ENCODE peak calls at places on chromosome 5, in four cellular contexts. P, V, R and M are unnamed samples.

GRCh38 chr5:17443333-17444125 is 54.5 kb upstream of the TAF11L2 start:
- DNase-seq in V (peak), R (no peak), P (no peak), M (no peak)

GRCh38 chr5:163347671-163348070 is 89.7 kb upstream of the CCNG1 start:
- DNase-seq in V (peak), P (peak), R (peak), M (peak)

GRCh38 chr5:71893451-71893850 is 174.4 kb downstream of the CARTPT start:
- DNase-seq in R (no peak), P (no peak), V (no peak), M (no peak)

GRCh38 chr5:173707392-173707791 is 90.9 kb upstream of the BOD1 start:
- DNase-seq in R (no peak), P (no peak), V (no peak), M (no peak)

GRCh38 chr5:140401362-140402257 is at the start of gene ANKHD1:
- DNase-seq in V (peak), R (peak), P (peak), M (peak)

GRCh38 chr5:170297589-170298462 is at the start of gene LCP2:
- DNase-seq in P (no peak), R (no peak), V (no peak), M (no peak)

GRCh38 chr5:132026516-132027008 is 15.1 kb upstream of the ACSL6 start:
- DNase-seq in R (no peak), P (no peak), V (no peak), M (no peak)

GRCh38 chr5:62182802-62183201 is 123.2 kb upstream of the KIF2A start:
- DNase-seq in R (no peak), P (no peak), V (no peak), M (no peak)

GRCh38 chr5:172133359-172134029 is 54.5 kb downstream of the STK10 start:
- DNase-seq in P (no peak), V (no peak), R (no peak), M (no peak)

GRCh38 chr5:156479864-156480263 is 152.9 kb downstream of the SGCD start:
- DNase-seq in R (no peak), P (no peak), V (no peak), M (no peak)

GRCh38 chr5:164255598-164256213 is 750.3 kb downstream of the MAT2B start:
- DNase-seq in V (no peak), R (no peak), P (no peak), M (no peak)

GRCh38 chr5:132053483-132053882 is 7.0 kb upstream of the IL3 start:
- DNase-seq in R (no peak), P (no peak), V (no peak), M (no peak)

GRCh38 chr5:10123254-10123989 is 126.3 kb downstream of the ATPSCKMT start:
- DNase-seq in V (no peak), P (no peak), R (no peak), M (no peak)

GRCh38 chr5:144230806-144231205 is 60.1 kb downstream of the KCTD16 start:
- DNase-seq in R (no peak), V (no peak), P (no peak), M (no peak)

GRCh38 chr5:82111191-82111590 is 139.4 kb downstream of the ATG10 start:
- DNase-seq in P (no peak), V (peak), R (no peak), M (no peak)

GRCh38 chr5:95238560-95239325 is 46.2 kb downstream of the MCTP1 start:
- DNase-seq in P (no peak), R (no peak), V (peak), M (no peak)

GRCh38 chr5:132013006-132013689 is 1.7 kb upstream of the ACSL6 start:
- DNase-seq in V (no peak), P (no peak), R (no peak), M (no peak)

GRCh38 chr5:14305045-14305444 is 161.9 kb downstream of the TRIO start:
- DNase-seq in V (peak), P (no peak), R (no peak), M (no peak)

GRCh38 chr5:43555895-43556606 is 826 bp downstream of the PAIP1 start:
- DNase-seq in R (no peak), V (peak), P (peak), M (no peak)

GRCh38 chr5:75185763-75186162 is 50.9 kb downstream of the ANKRD31 start:
- DNase-seq in R (no peak), P (no peak), V (no peak), M (no peak)

GRCh38 chr5:173486826-173487225 is 129.6 kb downstream of the BOD1 start:
- DNase-seq in V (no peak), P (no peak), R (no peak), M (no peak)

GRCh38 chr5:168726342-168726741 is 147.2 kb upstream of the PANK3 start:
- DNase-seq in V (no peak), P (no peak), R (no peak), M (no peak)

GRCh38 chr5:141234109-141234508 is 11.0 kb downstream of the PCDHB14 start:
- DNase-seq in R (no peak), V (peak), P (no peak), M (no peak)

GRCh38 chr5:65790371-65791163 is 68.6 kb downstream of the NLN start:
- DNase-seq in P (no peak), V (no peak), R (no peak), M (no peak)

GRCh38 chr5:115377468-115378217 is 81.2 kb upstream of the CCDC112 start:
- DNase-seq in P (peak), V (no peak), R (no peak), M (peak)

GRCh38 chr5:124263172-124263571 is 483.3 kb downstream of the ZNF608 start:
- DNase-seq in V (no peak), R (no peak), P (no peak), M (no peak)

GRCh38 chr5:38319486-38319885 is 61.1 kb downstream of the EGFLAM start:
- DNase-seq in P (no peak), R (no peak), V (no peak), M (no peak)

GRCh38 chr5:56840597-56840996 is 25.2 kb downstream of the MAP3K1 start:
- DNase-seq in V (no peak), P (no peak), R (no peak), M (peak)

GRCh38 chr5:170739446-170739845 is 44.1 kb upstream of the GABRP start:
- DNase-seq in P (no peak), R (no peak), V (no peak), M (no peak)

GRCh38 chr5:176402684-176403083 is 13.7 kb downstream of the CLTB start:
- DNase-seq in V (no peak), R (no peak), P (no peak), M (no peak)

GRCh38 chr5:125659316-125660071 is 763.7 kb upstream of the GRAMD2B start:
- DNase-seq in R (no peak), V (no peak), P (no peak), M (no peak)

GRCh38 chr5:133867341-133867740 is 101.1 kb downstream of the C5orf15 start:
- DNase-seq in P (no peak), R (no peak), V (no peak), M (no peak)

GRCh38 chr5:112415552-112415951 is 3.5 kb downstream of the EPB41L4A start:
- DNase-seq in R (no peak), V (no peak), P (no peak), M (no peak)

GRCh38 chr5:4233671-4234070 is 638.0 kb downstream of the IRX1 start:
- DNase-seq in P (no peak), R (peak), V (no peak), M (no peak)

GRCh38 chr5:66741394-66741793 is 145.2 kb downstream of the MAST4 start:
- DNase-seq in P (no peak), R (no peak), V (no peak), M (no peak)

GRCh38 chr5:88663793-88664216 is 219.2 kb downstream of the MEF2C start:
- DNase-seq in P (no peak), R (no peak), V (no peak), M (no peak)

GRCh38 chr5:125042243-125042887 is 295.9 kb upstream of the ZNF608 start:
- DNase-seq in R (no peak), P (no peak), V (no peak), M (no peak)

GRCh38 chr5:66517361-66517760 is 78.8 kb upstream of the MAST4 start:
- DNase-seq in P (no peak), R (no peak), V (no peak), M (no peak)

GRCh38 chr5:431001-431710 is 11.8 kb upstream of the EXOC3 start:
- DNase-seq in P (peak), R (peak), V (peak), M (no peak)
- TF ChIP-seq POLR2AphosphoS5 in P (no peak), R (no peak), V (no peak), M (peak)

GRCh38 chr5:165404917-165405316 is 1899.5 kb downstream of the MAT2B start:
- DNase-seq in R (no peak), P (no peak), V (no peak), M (no peak)

GRCh38 chr5:165405340-165405739 is 1899.9 kb downstream of the MAT2B start:
- DNase-seq in V (no peak), R (no peak), P (no peak), M (no peak)

GRCh38 chr5:165410476-165410875 is 1905.1 kb downstream of the MAT2B start:
- DNase-seq in V (no peak), R (no peak), P (no peak), M (no peak)

DNA sequence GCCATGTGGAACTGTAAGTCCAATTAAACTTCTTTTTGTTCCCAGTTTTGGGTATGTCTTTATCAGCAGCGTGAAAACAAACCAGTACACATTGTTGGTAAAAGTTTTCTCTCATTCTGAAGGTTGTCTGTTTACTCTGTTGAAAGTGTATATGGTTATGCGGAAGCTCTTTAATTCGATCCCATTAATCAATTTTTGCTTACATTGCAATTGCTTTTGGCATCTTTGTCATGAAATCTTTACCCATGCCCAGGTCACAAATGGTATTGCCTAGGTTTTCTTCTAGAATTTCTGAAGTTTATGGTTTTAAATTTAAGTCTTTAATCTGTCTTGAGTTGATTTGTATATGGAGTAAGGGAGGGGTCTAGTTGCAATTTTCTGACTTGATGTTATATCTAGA is 1901.9 kb downstream of the MAT2B start:
- DNase-seq in P (no peak), V (no peak), R (no peak), M (no peak)
- TF ChIP-seq EGR1 in P (no peak), V (no peak), R (no peak), M (no peak)

GRCh38 chr5:142823176-142823575 is 53.0 kb downstream of the ARHGAP26 start:
- DNase-seq in P (no peak), R (no peak), V (no peak), M (no peak)

GRCh38 chr5:142819816-142820215 is 49.6 kb downstream of the ARHGAP26 start:
- DNase-seq in P (no peak), R (no peak), V (no peak), M (no peak)

GRCh38 chr5:142821027-142821732 is 51.0 kb downstream of the ARHGAP26 start:
- DNase-seq in P (no peak), R (no peak), V (no peak), M (no peak)

GRCh38 chr5:142820447-142820846 is 50.3 kb downstream of the ARHGAP26 start:
- DNase-seq in P (no peak), R (no peak), V (no peak), M (no peak)

GRCh38 chr5:142821733-142822487 is 51.7 kb downstream of the ARHGAP26 start:
- DNase-seq in P (peak), R (no peak), V (peak), M (no peak)
- TF ChIP-seq POLR2AphosphoS5 in P (peak), R (no peak), V (no peak), M (no peak)

GRCh38 chr5:138469540-138470321 is 4.5 kb downstream of the EGR1 start:
- DNase-seq in P (peak), R (peak), V (peak), M (no peak)
- TF ChIP-seq EGR1 in P (no peak), R (no peak), V (peak), M (no peak)

DNA sequence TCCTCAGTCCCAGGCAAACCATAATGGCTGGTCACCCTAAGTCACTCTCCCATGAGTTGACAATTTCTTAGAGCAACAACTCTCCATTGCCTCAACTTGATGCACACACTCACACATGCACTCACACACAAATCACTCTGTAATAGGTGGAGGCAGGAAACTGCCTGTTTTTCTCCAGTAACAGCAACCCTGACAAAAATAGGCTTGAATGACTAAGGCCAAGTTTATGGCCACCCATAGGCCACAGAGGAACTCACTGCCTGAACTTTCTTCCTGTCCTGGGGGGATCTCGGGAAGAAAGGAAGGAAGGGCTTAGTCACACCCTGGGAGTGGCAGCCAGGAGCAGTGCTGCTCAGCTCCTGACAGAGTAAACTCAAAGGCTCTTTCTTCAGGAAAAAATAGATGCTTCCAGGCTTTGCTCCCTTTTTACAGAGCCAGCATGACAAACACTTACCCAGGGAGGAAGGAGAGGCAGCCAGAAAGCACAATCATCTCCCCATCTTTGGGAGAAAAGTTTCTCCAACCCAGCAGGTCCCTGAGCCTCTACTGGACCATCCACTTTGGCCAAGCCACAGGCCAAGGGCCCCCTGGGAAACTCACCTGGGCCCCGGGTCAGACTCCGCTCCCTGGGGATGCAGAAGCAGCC is 368 bp downstream of the SH3TC2 start:
- DNase-seq in V (peak), R (no peak), P (peak), M (no peak)
- TF ChIP-seq POLR2AphosphoS5 in V (no peak), R (no peak), P (peak), M (no peak)

DNA sequence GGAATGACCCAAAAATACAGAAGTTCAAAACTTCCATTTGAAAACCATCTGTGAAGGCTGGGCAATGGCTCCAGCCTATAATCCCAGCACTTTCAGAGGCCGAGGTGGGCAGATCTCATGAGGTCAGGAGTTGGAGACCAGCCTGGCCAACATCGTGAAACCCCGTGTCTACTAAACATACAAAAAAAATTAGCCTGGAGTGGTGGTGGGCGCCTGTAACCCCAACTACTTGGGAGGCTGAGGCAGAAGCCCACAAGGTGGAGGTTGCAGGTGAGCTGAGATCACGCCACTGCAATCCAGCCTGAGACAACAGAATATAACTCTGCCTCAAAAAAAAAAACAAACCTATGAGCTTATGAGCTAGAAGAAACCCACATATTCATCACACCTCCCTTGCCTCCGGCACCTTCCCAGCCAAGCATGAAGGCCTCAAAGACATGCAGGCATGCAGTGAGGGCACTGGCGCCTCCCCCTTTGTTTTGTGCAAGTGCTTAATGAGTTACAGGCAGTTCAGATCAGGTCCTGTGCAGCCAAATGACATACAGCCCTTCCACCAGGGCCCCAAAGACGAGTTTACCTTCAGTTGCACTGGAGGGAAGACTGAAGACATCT is 9.9 kb downstream of the HNRNPH1 start:
- DNase-seq in R (no peak), P (no peak), V (no peak), M (no peak)
- TF ChIP-seq EGR1 in R (no peak), P (no peak), V (no peak), M (no peak)

GRCh38 chr5:33841829-33842228 is 50.0 kb downstream of the ADAMTS12 start:
- DNase-seq in P (no peak), R (no peak), V (no peak), M (no peak)
- TF ChIP-seq POLR2AphosphoS5 in P (no peak), R (no peak), V (no peak), M (no peak)

GRCh38 chr5:102815560-102816324 is 60.6 kb downstream of the PAM start:
- DNase-seq in V (no peak), R (no peak), P (no peak), M (no peak)

GRCh38 chr5:102809033-102809432 is 53.9 kb downstream of the PAM start:
- DNase-seq in R (no peak), P (no peak), V (no peak), M (no peak)

GRCh38 chr5:102815084-102815483 is 60.0 kb downstream of the PAM start:
- DNase-seq in V (no peak), P (no peak), R (no peak), M (no peak)

GRCh38 chr5:102813740-102814139 is 58.6 kb downstream of the PAM start:
- DNase-seq in R (no peak), P (no peak), V (no peak), M (no peak)

DNA sequence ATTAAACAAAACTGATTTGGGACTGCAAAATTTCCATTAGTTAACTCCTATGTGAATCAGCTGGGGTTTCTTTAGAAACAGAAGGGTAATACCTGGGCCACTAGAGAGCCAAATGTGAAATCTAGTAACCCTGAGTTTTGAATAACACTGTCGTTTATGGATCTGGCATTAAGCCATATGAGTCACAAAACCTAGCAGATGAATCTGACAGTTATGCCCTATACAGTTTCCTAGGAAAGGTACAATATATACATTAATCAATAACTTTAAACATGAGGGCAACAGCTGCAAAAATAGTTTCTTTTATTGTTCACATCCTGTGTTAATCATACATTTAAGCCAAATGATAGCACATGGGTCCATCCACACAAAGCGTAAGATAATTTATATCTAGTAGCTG is 56.9 kb downstream of the PAM start:
- DNase-seq in P (peak), R (no peak), V (no peak), M (no peak)
- TF ChIP-seq EGR1 in P (no peak), R (no peak), V (no peak), M (no peak)